ENCODE peak calls at places on chromosome 17, in nine cellular contexts. Z, D, I, E, L, H, F, C and J are unnamed samples.
A peak's percentile ranks its signal among the peaks of the same experiment; 100 is the strongest.

GRCh38 chr17:35084987-35085386 is 21.5 kb upstream of the RFFL start:
- DNase-seq in I (peak; percentile 94), H (no peak), L (no peak), C (no peak), D (no peak), F (no peak), E (no peak), Z (no peak), J (no peak)

GRCh38 chr17:78529871-78530670 is 47.1 kb downstream of the DNAH17 start:
- DNase-seq in L (no peak), F (no peak), D (peak; percentile 71), C (no peak), I (no peak), Z (peak; percentile 53), E (no peak), H (no peak), J (no peak)

GRCh38 chr17:42266918-42267766 is 9.0 kb downstream of the STAT5B start:
- DNase-seq in E (no peak), D (no peak), C (no peak), H (no peak), I (peak; percentile 63), Z (no peak), F (peak; percentile 88), L (no peak), J (no peak)

GRCh38 chr17:47838636-47839035 is 2.4 kb downstream of the SCRN2 start:
- DNase-seq in I (no peak), F (no peak), E (no peak), H (no peak), L (no peak), D (no peak), Z (no peak), C (no peak), J (no peak)

GRCh38 chr17:39063681-39064069 is 87.8 kb downstream of the PLXDC1 start:
- DNase-seq in Z (no peak), C (no peak), F (no peak), I (no peak), D (no peak), L (no peak), E (no peak), H (no peak), J (no peak)

GRCh38 chr17:80252871-80253270 is 7.8 kb upstream of the RNF213 start:
- DNase-seq in Z (no peak), D (peak; percentile 82), C (peak; percentile 29), E (peak; percentile 93), F (no peak), L (peak; percentile 92), H (no peak), I (peak; percentile 48), J (peak; percentile 96)

GRCh38 chr17:72614871-72615626 is 477.4 kb downstream of the SLC39A11 start:
- DNase-seq in E (no peak), L (no peak), C (no peak), D (peak; percentile 79), H (no peak), Z (peak; percentile 82), F (no peak), I (no peak), J (peak; percentile 56)

GRCh38 chr17:57399690-57400089 is 143.4 kb downstream of the MSI2 start:
- DNase-seq in D (no peak), Z (no peak), C (no peak), L (no peak), E (no peak), F (no peak), H (no peak), I (no peak), J (no peak)

GRCh38 chr17:16287563-16288027 is 65.7 kb downstream of the CENPV start:
- DNase-seq in E (no peak), F (peak; percentile 64), D (peak; percentile 50), H (no peak), I (peak; percentile 24), C (peak; percentile 6), Z (no peak), L (no peak), J (no peak)

GRCh38 chr17:16286947-16287562 is 66.2 kb downstream of the CENPV start:
- DNase-seq in D (no peak), C (peak; percentile 19), H (no peak), Z (no peak), L (no peak), F (no peak), E (no peak), I (no peak), J (peak; percentile 55)

GRCh38 chr17:16286009-16286946 is 67.0 kb downstream of the CENPV start:
- DNase-seq in F (peak; percentile 96), H (peak; percentile 96), D (peak; percentile 93), Z (no peak), I (peak; percentile 90), E (peak; percentile 83), C (peak; percentile 73), L (no peak), J (peak; percentile 86)

GRCh38 chr17:16283705-16284104 is 66.7 kb downstream of the PIGL start:
- DNase-seq in Z (no peak), E (no peak), D (no peak), F (no peak), C (no peak), H (no peak), L (no peak), I (peak; percentile 59), J (no peak)

DNA sequence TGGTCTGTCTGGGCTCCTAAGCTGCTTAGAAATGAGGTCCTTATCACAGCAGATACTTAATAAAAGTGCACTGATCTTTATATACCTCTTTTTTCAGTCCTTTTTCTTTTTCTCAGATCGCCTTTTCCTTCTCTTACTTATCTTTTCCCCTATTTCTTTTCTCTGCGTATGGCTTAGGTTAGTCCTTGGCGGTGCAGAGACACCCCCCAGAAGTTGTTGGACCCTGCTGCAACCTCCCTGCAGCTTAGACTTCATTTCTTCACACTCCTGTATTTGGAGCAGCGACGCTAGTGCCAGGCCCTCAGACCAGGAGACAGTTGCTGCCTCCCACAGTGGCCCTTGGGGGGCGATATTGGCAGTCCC is 67.6 kb downstream of the CENPV start:
- DNase-seq in Z (no peak), C (no peak), D (no peak), F (no peak), E (no peak), I (no peak), L (peak; percentile 11), H (no peak), J (no peak)
- H3K4me3 ChIP-seq in Z (no peak overlapping the region), C (no peak overlapping the region), D (no peak overlapping the region), F (peak overlapping the region; percentile 46), E (peak overlapping the region; percentile 19), I (no peak overlapping the region), L (no peak overlapping the region), H (peak overlapping the region; percentile 19), J (no peak overlapping the region)

DNA sequence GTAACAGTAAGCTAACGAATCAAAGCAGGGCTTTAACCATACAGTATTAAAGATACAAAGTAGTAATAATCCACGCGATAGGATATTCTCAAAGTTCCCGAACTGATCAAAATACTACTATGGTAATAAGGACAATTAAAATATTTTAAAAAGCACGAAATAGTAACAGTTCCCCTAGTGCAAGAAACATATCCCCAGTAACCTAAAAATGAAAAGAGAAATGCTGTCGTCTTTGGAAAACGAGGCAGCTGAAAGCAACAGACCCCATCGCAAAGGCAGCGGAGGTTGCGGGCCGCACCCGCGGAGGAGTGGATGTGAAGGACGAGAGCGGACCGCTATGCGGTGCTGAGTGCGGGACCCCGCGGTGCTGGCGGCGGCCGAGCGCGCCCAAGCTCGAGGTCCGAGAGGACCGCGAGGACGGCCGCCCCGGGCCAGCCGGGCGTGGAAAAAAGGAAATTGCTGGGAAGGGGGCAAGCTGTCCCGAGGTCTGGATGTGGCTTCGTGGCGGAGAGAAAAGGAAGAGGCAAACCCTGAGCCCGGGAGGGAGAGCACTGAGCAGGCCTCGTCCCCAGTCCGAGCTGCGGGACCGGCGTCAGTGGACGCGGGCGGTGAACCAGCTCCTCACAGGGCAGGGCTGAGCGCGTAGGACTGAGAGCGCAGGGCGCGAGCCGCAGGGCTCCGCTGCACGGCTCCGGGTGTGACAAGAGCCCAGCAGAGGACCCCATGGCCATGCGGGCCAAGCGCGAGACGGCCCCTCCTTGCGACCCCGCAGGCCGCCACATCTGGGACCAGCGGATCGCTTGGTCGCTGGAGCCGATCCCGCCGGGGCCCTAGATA is 2.1 kb downstream of the TBX4 start:
- DNase-seq in D (no peak), I (no peak), L (no peak), F (no peak), E (no peak), Z (no peak), H (peak; percentile 46), C (no peak), J (peak; percentile 79)
- H3K27me3 ChIP-seq in D (peaks cover 78% of the 10 kb centered on the region), I (peaks cover 77% of the 10 kb centered on the region), L (no peaks in the 10 kb centered on the region), F (peaks cover 78% of the 10 kb centered on the region), E (peaks cover 40% of the 10 kb centered on the region), Z (peaks cover 93% of the 10 kb centered on the region), H (peaks cover 61% of the 10 kb centered on the region), C (peaks cover 93% of the 10 kb centered on the region), J (peaks cover 98% of the 10 kb centered on the region)

DNA sequence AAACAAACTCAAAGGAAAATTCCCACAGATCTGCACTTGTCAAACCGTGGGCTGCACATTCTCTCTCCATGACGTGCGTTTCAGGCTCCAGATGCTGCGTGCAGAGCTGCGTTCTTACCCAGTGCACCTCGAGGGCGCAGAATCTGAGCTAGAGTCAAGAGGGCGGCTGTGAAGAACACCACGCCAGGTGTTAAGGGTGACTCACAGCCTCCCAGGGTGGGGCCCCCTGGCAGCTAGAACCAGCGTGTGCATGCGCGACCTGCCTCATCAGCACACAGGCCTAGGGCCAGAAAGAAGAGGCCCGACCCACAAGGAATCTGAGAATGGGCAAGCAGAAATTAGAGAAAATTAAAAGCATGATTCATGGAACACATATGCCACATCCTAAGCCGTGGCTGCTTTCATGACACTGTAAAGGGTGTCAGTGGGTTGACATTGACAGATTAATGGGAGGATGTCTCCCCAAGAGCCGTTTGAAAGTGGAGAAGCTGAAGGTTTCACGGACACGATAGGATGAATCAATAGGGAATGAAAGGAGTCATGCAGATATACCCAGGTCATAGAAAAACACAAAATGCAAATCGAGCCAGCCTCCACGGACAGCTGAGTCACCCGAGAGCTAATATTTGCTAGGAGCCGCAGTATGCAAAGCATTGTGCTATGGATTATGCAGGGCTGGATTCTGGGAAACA is 29.0 kb downstream of the MARCHF10 start:
- DNase-seq in E (no peak), F (peak; percentile 91), I (peak; percentile 99), L (peak; percentile 57), Z (no peak), C (no peak), H (no peak), D (no peak), J (no peak)
- H3K4me3 ChIP-seq in E (no peak overlapping the region), F (peak overlapping the region; percentile 13), I (no peak overlapping the region), L (no peak overlapping the region), Z (no peak overlapping the region), C (no peak overlapping the region), H (no peak overlapping the region), D (no peak overlapping the region), J (no peak overlapping the region)

GRCh38 chr17:76078859-76079576 is at the start of gene ZACN:
- DNase-seq in L (no peak), H (no peak), D (no peak), E (no peak), I (no peak), Z (no peak), F (no peak), C (no peak), J (peak; percentile 49)

GRCh38 chr17:76080934-76081287 is 1.9 kb downstream of the ZACN start:
- DNase-seq in D (no peak), I (no peak), L (no peak), H (no peak), Z (no peak), E (no peak), F (no peak), C (no peak), J (no peak)

GRCh38 chr17:76080207-76080933 is 1.4 kb downstream of the ZACN start:
- DNase-seq in I (no peak), H (no peak), E (no peak), F (no peak), Z (no peak), L (no peak), C (no peak), D (no peak), J (peak; percentile 88)

GRCh38 chr17:76081295-76082210 is 2.6 kb downstream of the ZACN start:
- DNase-seq in C (no peak), Z (no peak), H (no peak), E (no peak), I (no peak), L (no peak), D (no peak), F (no peak), J (peak; percentile 72)

GRCh38 chr17:76079577-76080206 is 710 bp downstream of the ZACN start:
- DNase-seq in D (no peak), I (no peak), L (peak; percentile 55), H (no peak), Z (no peak), F (no peak), C (no peak), E (no peak), J (peak; percentile 88)
- H3K27me3 ChIP-seq in D (peaks cover 50% of the 10 kb centered on the region), I (peaks cover 48% of the 10 kb centered on the region), L (peaks cover 25% of the 10 kb centered on the region), H (peaks cover 34% of the 10 kb centered on the region), Z (peaks cover 29% of the 10 kb centered on the region), F (peaks cover 58% of the 10 kb centered on the region), C (peaks cover 50% of the 10 kb centered on the region), E (peaks cover 12% of the 10 kb centered on the region), J (peaks cover 51% of the 10 kb centered on the region)